ENCODE peak calls at places on chromosome 12, in four cellular contexts. M is endothelial cell, I is GM10248, D is AG09309. V is an unnamed sample.

GRCh38 chr12:123364532-123365140 is at the start of gene SBNO1:
- DNase-seq in D (no peak), I (peak), M (peak), V (peak)

GRCh38 chr12:68236421-68237059 is 10.9 kb upstream of the IL26 start:
- DNase-seq in D (no peak), M (no peak), I (peak), V (peak)

GRCh38 chr12:108198043-108198442 is 69.0 kb downstream of the WSCD2 start:
- DNase-seq in I (no peak), D (no peak), M (no peak), V (no peak)

GRCh38 chr12:6363330-6364036 is 11.9 kb downstream of the SCNN1A start:
- DNase-seq in M (peak), I (peak), D (no peak), V (peak)

GRCh38 chr12:126210448-126210847 is 1145.2 kb downstream of the AACS start:
- DNase-seq in M (no peak), I (no peak), D (no peak), V (no peak)

GRCh38 chr12:71653137-71653536 is 10.5 kb downstream of the ZFC3H1 start:
- DNase-seq in I (no peak), D (no peak), M (no peak), V (no peak)

GRCh38 chr12:130977046-130977758 is 23.5 kb downstream of the ADGRD1 start:
- DNase-seq in M (no peak), D (no peak), I (no peak), V (no peak)

GRCh38 chr12:30417697-30418231 is 277.9 kb downstream of the IPO8 start:
- DNase-seq in I (no peak), D (peak), M (no peak), V (no peak)

GRCh38 chr12:60529723-60530122 is 933.9 kb downstream of the SLC16A7 start:
- DNase-seq in I (no peak), D (no peak), M (no peak), V (no peak)

GRCh38 chr12:100229876-100230275 is 29.3 kb downstream of the ACTR6 start:
- DNase-seq in I (no peak), M (no peak), D (no peak), V (no peak)

GRCh38 chr12:4626543-4626942 is 22.3 kb downstream of the AKAP3 start:
- DNase-seq in I (no peak), M (no peak), D (no peak), V (no peak)

GRCh38 chr12:68641138-68641537 is 30.4 kb downstream of the RAP1B start:
- DNase-seq in D (no peak), M (no peak), I (peak), V (peak)

GRCh38 chr12:132575661-132576060 is 34.7 kb downstream of the LRCOL1 start:
- DNase-seq in M (no peak), I (no peak), D (no peak), V (no peak)

GRCh38 chr12:52147367-52147972 is 44.3 kb downstream of the KRT80 start:
- DNase-seq in D (peak), I (no peak), M (no peak), V (no peak)

GRCh38 chr12:96881608-96882007 is 25.4 kb upstream of the NEDD1 start:
- DNase-seq in M (no peak), I (no peak), D (no peak), V (no peak)

GRCh38 chr12:113940357-113940756 is 25.8 kb downstream of the RBM19 start:
- DNase-seq in M (no peak), I (no peak), D (no peak), V (no peak)

GRCh38 chr12:94594443-94594825 is 55.9 kb downstream of the TMCC3 start:
- DNase-seq in I (no peak), D (no peak), M (no peak), V (no peak)

GRCh38 chr12:19110541-19110940 is 19.0 kb upstream of the PLEKHA5 start:
- DNase-seq in I (no peak), M (no peak), D (no peak), V (no peak)

GRCh38 chr12:117141097-117141898 is 42.1 kb upstream of the TESC start:
- DNase-seq in M (no peak), I (no peak), D (no peak), V (no peak)

GRCh38 chr12:125081427-125081826 is 16.2 kb downstream of the AACS start:
- DNase-seq in M (no peak), D (no peak), I (no peak), V (no peak)

GRCh38 chr12:118750666-118751065 is 230.7 kb upstream of the SRRM4 start:
- DNase-seq in I (no peak), D (no peak), M (no peak), V (no peak)

GRCh38 chr12:67663121-67663520 is 14.6 kb downstream of the DYRK2 start:
- DNase-seq in M (no peak), I (no peak), D (no peak), V (no peak)

GRCh38 chr12:67068773-67069450 is 200.2 kb upstream of the CAND1 start:
- DNase-seq in I (peak), D (no peak), M (peak), V (peak)

GRCh38 chr12:82937151-82937550 is 250.4 kb downstream of the TMTC2 start:
- DNase-seq in D (no peak), M (no peak), I (no peak), V (no peak)

GRCh38 chr12:68007466-68007865 is 18.2 kb downstream of the IFNG-AS1 start:
- DNase-seq in I (no peak), D (peak), M (no peak), V (no peak)

GRCh38 chr12:54002915-54003339 is 3.0 kb downstream of the HOXC9 start:
- DNase-seq in I (no peak), D (no peak), M (no peak), V (no peak)

GRCh38 chr12:54005531-54005852 is 3.3 kb upstream of the HOXC8 start:
- DNase-seq in M (no peak), I (no peak), D (no peak), V (no peak)

GRCh38 chr12:54003625-54004024 is 3.7 kb downstream of the HOXC9 start:
- DNase-seq in I (no peak), D (no peak), M (no peak), V (no peak)

GRCh38 chr12:54004841-54005530 is 3.8 kb upstream of the HOXC8 start:
- DNase-seq in M (peak), D (no peak), I (no peak), V (no peak)

DNA sequence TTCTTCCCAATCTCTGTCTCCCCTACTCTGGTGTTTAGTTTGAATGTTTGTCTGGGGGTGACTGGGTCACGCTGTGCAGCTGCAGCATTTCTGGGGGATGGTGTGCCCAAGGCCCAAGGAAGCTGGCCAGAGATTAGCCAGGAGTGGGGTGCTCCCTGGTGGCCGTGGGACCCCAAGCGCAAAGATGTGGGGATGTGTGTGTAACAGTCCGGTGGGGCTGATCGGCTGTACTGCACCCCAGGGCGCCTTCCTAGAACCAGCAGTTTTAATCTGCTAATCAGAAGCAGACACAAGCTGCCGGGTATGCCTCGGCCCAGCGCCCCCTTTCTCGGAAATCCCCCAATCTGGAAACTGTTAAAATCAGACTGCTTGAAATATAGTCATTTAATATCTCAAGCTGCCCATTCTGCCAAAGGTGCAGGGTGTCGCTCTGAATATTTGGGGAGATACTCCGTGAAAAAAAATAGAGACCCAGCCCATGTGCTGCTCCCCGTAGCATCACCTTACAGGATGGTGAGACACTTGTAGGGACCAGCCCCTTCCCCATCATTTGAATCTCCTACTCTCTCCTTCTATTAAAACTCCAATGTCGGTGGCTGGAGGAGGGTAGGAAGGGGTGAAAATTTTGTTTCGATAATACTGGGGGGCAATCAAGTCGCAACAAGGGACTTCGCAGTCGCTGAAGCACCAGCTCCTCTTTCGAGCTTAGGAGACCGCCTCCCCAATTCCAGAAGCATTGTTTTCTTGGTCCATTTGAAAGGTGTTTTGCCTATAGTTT is 4.3 kb downstream of the HOXC9 start:
- DNase-seq in M (no peak), I (no peak), D (no peak), V (no peak)
- TF ChIP-seq CTCF in M (no peak), I (no peak), D (peak), V (peak)

GRCh38 chr12:27123642-27124041 is 41.3 kb upstream of the C12orf71 start:
- DNase-seq in M (no peak), I (peak), D (no peak), V (peak)
- TF ChIP-seq CTCF in M (no peak), I (no peak), D (no peak), V (peak)

GRCh38 chr12:47651368-47652254 is 54.2 kb downstream of the RPAP3 start:
- DNase-seq in I (peak), D (peak), M (peak), V (peak)
- TF ChIP-seq CTCF in I (peak), D (peak), M (peak), V (peak)

GRCh38 chr12:75820848-75821578 is 210.6 kb downstream of the PHLDA1 start:
- DNase-seq in M (no peak), D (peak), I (no peak), V (no peak)
- TF ChIP-seq CTCF in M (no peak), D (peak), I (no peak), V (no peak)

GRCh38 chr12:56266634-56267442 is at the start of gene COQ10A:
- DNase-seq in D (peak), M (peak), I (peak), V (peak)
- TF ChIP-seq CTCF in D (peak), M (peak), I (peak), V (peak)

DNA sequence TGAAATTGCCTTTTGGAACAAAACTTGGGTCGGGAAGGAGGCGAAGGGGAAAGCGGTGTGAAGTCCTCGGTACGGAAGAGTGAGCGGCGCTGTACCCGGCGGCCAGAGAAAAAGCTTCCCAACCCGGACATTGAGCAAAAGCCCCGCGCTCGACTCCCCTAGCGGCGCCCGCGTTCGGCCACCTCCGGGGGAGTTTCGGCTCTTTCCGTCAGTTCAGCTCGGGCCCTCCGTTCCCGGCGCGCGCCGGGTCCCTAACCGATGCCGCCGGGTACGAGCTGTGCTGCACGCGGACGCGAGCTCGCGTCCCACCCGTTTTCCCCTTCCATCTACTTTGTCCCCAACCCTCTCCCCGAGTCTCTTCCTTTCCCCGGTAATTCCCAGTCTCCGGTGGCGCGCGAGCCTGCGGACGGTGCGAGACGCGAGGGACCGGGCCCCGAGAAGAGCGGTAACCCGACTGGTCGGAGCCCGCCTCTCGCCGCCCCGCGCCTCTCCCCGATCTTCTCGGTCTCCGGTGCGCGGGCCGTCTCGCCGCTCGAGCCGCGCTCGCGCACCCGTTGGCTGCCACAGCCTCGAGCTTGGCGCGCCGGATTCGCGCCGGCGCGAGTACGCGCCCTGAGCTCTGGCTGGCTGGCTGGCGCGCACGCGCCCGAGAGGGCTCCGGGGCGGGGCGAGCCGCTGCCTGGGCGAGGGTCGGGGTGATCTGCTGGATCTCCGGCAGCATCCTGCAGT is 446 bp upstream of the SPATS2 start:
- DNase-seq in I (peak), D (peak), M (peak), V (peak)
- TF ChIP-seq CTCF in I (no peak), D (peak), M (no peak), V (peak)

GRCh38 chr12:106724934-106725333 is 49.5 kb upstream of the RIC8B start:
- DNase-seq in D (no peak), I (no peak), M (no peak), V (no peak)

GRCh38 chr12:106723416-106723815 is 51.1 kb upstream of the RIC8B start:
- DNase-seq in I (no peak), M (no peak), D (no peak), V (no peak)

GRCh38 chr12:106721931-106722330 is 52.6 kb upstream of the RIC8B start:
- DNase-seq in D (no peak), M (no peak), I (no peak), V (no peak)

GRCh38 chr12:106724116-106724515 is 50.4 kb upstream of the RIC8B start:
- DNase-seq in D (no peak), I (no peak), M (no peak), V (no peak)

DNA sequence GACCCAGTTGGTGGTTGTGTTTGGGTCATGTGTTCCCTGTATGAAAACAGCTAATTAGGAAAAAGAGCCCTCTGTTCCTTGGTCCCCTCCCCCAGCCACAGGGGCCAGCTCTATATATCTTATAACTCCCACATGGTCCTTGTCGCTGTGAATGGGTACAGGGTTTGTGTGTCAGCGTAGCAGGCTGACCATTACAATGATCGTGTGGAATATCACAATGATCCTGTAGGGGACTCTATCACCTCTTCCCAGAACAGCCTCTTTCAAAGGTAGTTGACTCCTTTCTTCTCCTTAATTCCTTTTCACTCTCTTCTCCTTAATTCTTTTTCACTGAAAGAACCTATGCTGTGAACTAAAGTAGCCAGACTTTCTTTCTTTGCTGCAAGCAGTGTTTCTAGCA is 51.6 kb upstream of the RIC8B start:
- DNase-seq in D (no peak), M (no peak), I (no peak), V (no peak)
- TF ChIP-seq CTCF in D (no peak), M (no peak), I (no peak), V (no peak)

DNA sequence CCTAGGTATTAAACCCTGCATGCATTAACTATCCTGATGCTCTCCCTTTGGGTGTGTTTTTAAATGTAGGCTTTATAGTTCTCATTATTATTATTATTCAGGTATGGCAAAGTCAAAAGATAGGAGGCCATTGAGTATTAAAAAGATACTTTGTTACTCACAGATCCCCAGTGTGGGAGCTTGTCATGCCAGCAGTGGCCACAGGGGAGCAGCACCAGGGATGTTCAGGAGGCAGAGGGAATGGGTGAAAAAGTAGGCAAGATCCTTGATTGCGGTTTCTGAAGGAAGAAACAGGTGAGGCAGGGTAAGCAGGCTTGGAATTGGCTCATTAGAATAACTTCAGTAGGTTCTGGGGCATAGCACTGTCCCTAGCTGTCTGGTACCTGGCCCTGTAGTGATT is 382.2 kb downstream of the MED13L start:
- DNase-seq in I (no peak), M (no peak), D (no peak), V (no peak)
- TF ChIP-seq CTCF in I (no peak), M (peak), D (peak), V (peak)